ENCODE peak calls at places on chromosome 20, in five cellular contexts. I, U, R, D and M are unnamed samples.

GRCh38 chr20:47070176-47070575 is 175.5 kb downstream of the EYA2 start:
- DNase-seq in I (no peak), U (no peak), R (no peak), D (no peak), M (no peak)

GRCh38 chr20:6583134-6583738 is 184.2 kb upstream of the BMP2 start:
- DNase-seq in I (no peak), U (peak), R (peak), D (peak), M (peak)

GRCh38 chr20:7113577-7114466 is 346.3 kb downstream of the BMP2 start:
- DNase-seq in I (no peak), U (peak), R (peak), D (peak), M (no peak)

GRCh38 chr20:62924567-62925419 is 1.5 kb downstream of the DIDO1 start:
- DNase-seq in I (no peak), U (peak), R (no peak), D (no peak), M (no peak)

GRCh38 chr20:7843613-7844012 is 96.6 kb downstream of the HAO1 start:
- DNase-seq in I (no peak), U (peak), R (no peak), D (no peak), M (no peak)

GRCh38 chr20:3080939-3081388 is 3.6 kb downstream of the AVP start:
- DNase-seq in I (no peak), U (peak), R (no peak), D (no peak), M (no peak)

GRCh38 chr20:2386516-2387179 is 5.9 kb downstream of the TGM6 start:
- DNase-seq in I (no peak), U (peak), R (no peak), D (no peak), M (no peak)

GRCh38 chr20:36856196-36856595 is 19.7 kb upstream of the TLDC2 start:
- DNase-seq in I (no peak), U (peak), R (no peak), D (no peak), M (no peak)

GRCh38 chr20:5608448-5609161 is 141.6 kb upstream of the SHLD1 start:
- DNase-seq in I (no peak), U (peak), R (no peak), D (no peak), M (no peak)

GRCh38 chr20:50838707-50839385 is 44.0 kb downstream of the BCAS4 start:
- DNase-seq in I (no peak), U (no peak), R (no peak), D (no peak), M (no peak)

GRCh38 chr20:53480913-53481312 is 112.7 kb downstream of the ZNF217 start:
- DNase-seq in I (no peak), U (no peak), R (no peak), D (no peak), M (no peak)

GRCh38 chr20:48234951-48235350 is 449.7 kb upstream of the SULF2 start:
- DNase-seq in I (no peak), U (no peak), R (peak), D (no peak), M (no peak)

GRCh38 chr20:46353506-46354206 is 45.4 kb upstream of the CDH22 start:
- DNase-seq in I (no peak), U (no peak), R (peak), D (no peak), M (no peak)

GRCh38 chr20:20632644-20633043 is 79.8 kb downstream of the RALGAPA2 start:
- DNase-seq in I (no peak), U (no peak), R (no peak), D (no peak), M (no peak)

GRCh38 chr20:64228086-64228485 is 27.5 kb upstream of the PCMTD2 start:
- DNase-seq in I (no peak), U (no peak), R (no peak), D (no peak), M (no peak)

GRCh38 chr20:62711703-62712101 is 3.1 kb downstream of the NTSR1 start:
- DNase-seq in I (no peak), U (no peak), R (no peak), D (no peak), M (no peak)

GRCh38 chr20:845226-845868 is 11.8 kb downstream of the FAM110A start:
- DNase-seq in I (no peak), U (no peak), R (no peak), D (no peak), M (no peak)

DNA sequence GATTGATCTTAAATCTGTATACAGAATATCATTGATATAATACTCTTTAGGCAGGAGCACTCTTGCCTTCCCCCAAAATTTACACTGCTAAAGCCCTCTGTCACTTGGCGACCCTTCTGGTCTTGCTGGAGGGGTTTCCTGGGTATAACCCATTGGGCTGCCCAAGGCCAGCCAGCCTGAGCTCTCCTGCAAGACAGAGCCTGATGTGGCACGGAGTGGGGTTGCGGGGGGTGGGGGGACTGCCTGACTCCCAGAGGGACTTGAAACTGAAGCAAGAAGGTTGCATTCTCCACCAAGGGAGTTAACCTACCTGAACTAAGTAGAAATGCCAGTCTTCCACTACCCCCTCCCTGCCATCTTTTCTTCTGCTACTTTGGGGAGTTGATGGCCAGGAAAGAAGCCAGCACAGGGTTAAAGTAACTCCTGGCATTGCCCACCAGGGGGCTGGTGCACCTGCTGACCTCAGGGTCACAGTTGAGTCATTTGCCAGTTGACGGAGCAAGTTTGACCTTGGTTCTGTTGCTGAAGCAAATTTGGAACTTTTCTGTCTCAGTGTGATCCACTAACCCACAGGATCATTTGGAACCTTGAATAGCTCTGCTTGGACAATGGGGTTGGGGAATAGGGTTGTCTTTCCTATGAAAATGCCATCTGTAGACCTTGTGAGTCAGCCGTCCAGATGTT is 79.4 kb downstream of the ASXL1 start:
- DNase-seq in I (no peak), U (peak), R (no peak), D (no peak), M (peak)
- TF ChIP-seq CTCF in I (peak), U (peak), R (peak), D (peak), M (no peak)

GRCh38 chr20:9260027-9260426 is 191.1 kb downstream of the PLCB4 start:
- DNase-seq in I (no peak), U (no peak), R (no peak), D (no peak), M (no peak)
- TF ChIP-seq CTCF in I (no peak), U (no peak), R (no peak), D (no peak), M (no peak)

GRCh38 chr20:13786143-13786828 is 1.5 kb downstream of the NDUFAF5 start:
- DNase-seq in I (no peak), U (peak), R (no peak), D (no peak), M (no peak)

GRCh38 chr20:13784271-13784892 is 337 bp downstream of the ESF1 start:
- DNase-seq in I (no peak), U (no peak), R (no peak), D (no peak), M (peak)

GRCh38 chr20:13783528-13783927 is 1.2 kb downstream of the ESF1 start:
- DNase-seq in I (no peak), U (no peak), R (no peak), D (no peak), M (no peak)

GRCh38 chr20:13788167-13788834 is 3.5 kb downstream of the NDUFAF5 start:
- DNase-seq in I (peak), U (peak), R (peak), D (peak), M (peak)

DNA sequence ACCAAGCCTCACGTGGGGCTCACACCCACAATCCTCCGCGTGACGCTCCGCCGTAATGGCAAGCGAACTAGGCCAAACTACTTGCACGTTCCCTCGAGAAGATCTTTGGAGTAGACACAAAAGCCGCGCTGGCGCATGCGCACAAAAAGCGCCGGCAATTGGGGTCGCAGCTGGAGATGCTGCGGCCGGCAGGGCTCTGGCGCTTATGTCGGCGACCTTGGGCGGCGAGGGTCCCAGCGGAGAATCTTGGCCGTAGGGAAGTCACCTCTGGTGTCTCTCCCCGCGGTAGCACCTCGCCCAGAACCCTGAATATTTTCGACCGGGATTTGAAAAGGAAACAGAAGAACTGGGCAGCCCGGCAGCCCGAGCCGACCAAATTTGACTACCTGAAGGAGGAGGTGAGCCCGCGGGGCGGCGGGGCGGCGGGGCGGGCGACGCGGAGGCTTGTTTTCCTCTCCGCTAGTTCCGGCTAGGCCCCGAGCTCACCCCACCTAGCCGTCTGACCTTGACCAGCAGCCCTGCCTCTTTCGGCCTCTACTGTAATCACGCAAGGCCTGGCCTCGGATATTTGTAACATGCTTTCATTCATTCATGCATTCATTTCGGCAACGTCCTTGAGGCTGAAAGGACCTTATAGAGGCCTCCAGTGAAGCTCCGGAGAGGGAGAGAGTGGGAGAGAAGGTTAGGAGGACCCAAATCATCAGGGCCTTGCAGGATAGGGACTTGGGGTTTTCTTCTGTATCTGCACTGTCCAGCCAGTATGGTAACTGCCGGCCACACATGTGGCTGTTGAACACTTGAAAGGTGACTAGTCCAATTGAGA is at the start of the genes ESF1 and NDUFAF5:
- DNase-seq in I (peak), U (peak), R (peak), D (peak), M (peak)
- TF ChIP-seq CTCF in I (no peak), U (no peak), R (no peak), D (no peak), M (no peak)

GRCh38 chr20:51958636-51959542 is 156.6 kb upstream of the SALL4 start:
- DNase-seq in I (no peak), U (no peak), R (no peak), D (no peak), M (no peak)

GRCh38 chr20:51955756-51956155 is 153.4 kb upstream of the SALL4 start:
- DNase-seq in I (no peak), U (peak), R (no peak), D (no peak), M (no peak)

GRCh38 chr20:51958099-51958498 is 155.8 kb upstream of the SALL4 start:
- DNase-seq in I (no peak), U (no peak), R (no peak), D (no peak), M (no peak)

GRCh38 chr20:51961964-51962761 is 159.8 kb upstream of the SALL4 start:
- DNase-seq in I (no peak), U (no peak), R (peak), D (no peak), M (no peak)

GRCh38 chr20:51960004-51960403 is 157.7 kb upstream of the SALL4 start:
- DNase-seq in I (no peak), U (no peak), R (no peak), D (no peak), M (no peak)
- TF ChIP-seq CTCF in I (no peak), U (no peak), R (no peak), D (no peak), M (no peak)

DNA sequence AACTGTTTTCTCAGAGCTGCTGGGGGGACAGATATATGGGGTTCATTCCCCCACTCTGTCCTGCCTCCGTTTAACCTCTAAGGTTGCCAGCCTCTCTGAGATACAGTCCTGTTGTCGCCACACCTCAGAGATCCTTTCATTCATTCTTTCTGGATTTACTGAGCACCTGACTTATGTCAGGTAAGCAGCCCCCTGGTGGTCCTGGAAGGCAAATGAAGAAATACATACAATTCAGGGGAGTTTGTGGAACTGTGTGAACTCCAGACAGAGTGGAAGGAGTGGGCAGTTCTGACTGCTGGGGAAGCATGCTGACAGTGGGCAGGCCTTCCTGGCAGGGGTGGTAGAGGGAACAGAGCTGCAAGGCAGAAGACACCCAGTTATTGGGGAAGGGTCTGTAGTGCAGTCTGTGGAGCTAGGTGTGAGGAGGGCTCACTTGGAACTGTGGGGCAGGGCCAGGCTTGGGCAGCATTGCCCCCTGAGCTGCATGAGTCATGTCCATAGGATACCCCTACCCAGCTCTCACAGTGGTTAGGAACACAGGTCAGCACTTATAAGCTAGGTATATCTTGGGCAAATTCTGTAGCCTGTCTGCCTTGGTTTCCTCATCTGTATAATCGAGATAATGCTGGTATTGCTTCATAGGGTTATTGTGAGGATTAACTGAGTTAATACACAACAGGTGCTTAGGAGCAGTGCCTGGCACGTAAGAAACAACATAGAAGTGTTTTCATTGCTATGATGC is 12.8 kb upstream of the SGK2 start:
- DNase-seq in I (no peak), U (no peak), R (no peak), D (no peak), M (no peak)
- TF ChIP-seq CTCF in I (no peak), U (no peak), R (no peak), D (no peak), M (no peak)

DNA sequence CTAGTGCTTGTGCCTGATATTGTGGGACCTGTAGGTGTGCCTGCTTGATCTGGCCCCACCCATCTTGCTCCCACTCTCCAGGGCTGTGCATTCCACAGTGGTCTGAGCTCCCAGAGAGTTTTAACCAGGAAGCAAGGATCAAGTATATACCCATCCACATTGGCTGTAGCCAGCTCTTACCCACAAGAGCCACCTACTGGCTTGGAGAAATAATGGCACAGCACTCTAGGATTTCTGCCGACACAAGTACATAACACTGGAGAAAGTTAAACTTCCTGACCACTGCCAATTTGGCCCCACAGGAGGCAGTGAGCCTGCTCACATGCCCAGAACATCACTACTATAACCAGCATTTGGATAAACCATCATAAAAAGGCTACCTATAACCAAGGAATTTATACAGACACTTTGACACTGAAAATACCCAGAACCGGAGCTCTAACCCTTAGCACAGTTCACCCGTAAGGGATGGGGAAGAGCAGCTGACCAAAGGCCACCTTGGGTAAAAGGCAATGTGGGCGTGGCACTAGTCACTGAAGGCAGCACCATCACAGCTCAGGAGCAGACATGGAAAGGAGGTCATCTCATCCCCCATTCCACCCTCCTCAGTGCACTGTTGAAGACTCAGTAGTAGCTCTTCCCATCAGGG is 440.4 kb downstream of the BTBD3 start:
- DNase-seq in I (no peak), U (peak), R (peak), D (peak), M (no peak)
- TF ChIP-seq CTCF in I (no peak), U (no peak), R (peak), D (peak), M (no peak)

DNA sequence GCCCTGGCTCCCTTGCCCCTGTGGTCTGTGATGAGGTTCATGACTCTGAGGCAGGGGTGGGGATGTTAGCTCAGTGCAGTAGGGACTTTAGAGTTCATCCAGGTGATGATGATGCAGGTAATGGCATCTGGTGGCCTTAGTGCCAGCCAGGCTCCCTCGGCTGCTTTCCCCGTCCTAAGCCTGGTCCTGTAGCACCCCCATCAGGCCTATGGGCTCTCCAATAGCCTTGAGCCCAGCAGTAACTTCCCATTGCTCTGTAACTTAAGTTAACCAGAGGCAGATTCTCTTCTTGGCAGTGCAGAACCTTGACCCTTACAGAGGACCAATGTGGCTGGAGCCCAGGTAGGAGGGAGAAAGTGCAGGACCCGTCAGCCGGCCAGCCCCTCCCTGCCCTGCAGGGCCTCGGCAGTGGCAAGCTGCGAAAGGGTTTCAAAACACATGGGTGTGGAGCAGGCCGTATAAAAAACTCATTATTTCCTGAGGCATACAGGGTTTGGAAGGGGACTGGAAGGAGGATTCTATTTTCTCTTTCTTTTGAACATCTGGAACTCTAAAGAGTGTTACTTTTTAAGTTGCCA is 406.9 kb downstream of the CDH26 start:
- DNase-seq in I (no peak), U (peak), R (no peak), D (peak), M (no peak)
- TF ChIP-seq CTCF in I (no peak), U (no peak), R (peak), D (no peak), M (no peak)